ENCODE peak calls at places on chromosome 3, in seven cellular contexts. A, C, P, G, D, E and J are unnamed samples. For H3K4me1, the result is how much of the 10 kb centered on the place peaks cover.

GRCh38 chr3:124639406-124640237 is 90.6 kb upstream of the UMPS start:
- DNase-seq in A (no peak), C (no peak), P (no peak), G (no peak), D (no peak), E (no peak), J (no peak)

GRCh38 chr3:4071481-4072184 is 231.5 kb upstream of the SETMAR start:
- DNase-seq in A (no peak), C (no peak), P (no peak), G (no peak), D (peak), E (no peak), J (no peak)

GRCh38 chr3:38469852-38470251 is 16.2 kb downstream of the ACVR2B start:
- DNase-seq in A (no peak), C (no peak), P (no peak), G (no peak), D (no peak), E (no peak), J (no peak)

GRCh38 chr3:177195941-177196472 is 1.3 kb downstream of the TBL1XR1 start:
- DNase-seq in A (no peak), C (no peak), P (no peak), G (no peak), D (no peak), E (no peak), J (no peak)

GRCh38 chr3:101680466-101680865 is 3.5 kb upstream of the ZBTB11 start:
- DNase-seq in A (no peak), C (no peak), P (no peak), G (no peak), D (no peak), E (no peak), J (no peak)

GRCh38 chr3:183695569-183696364 is 1.8 kb upstream of the YEATS2 start:
- DNase-seq in A (no peak), C (no peak), P (no peak), G (no peak), D (no peak), E (no peak), J (no peak)

GRCh38 chr3:46163551-46163981 is 44.5 kb downstream of the CCR1 start:
- DNase-seq in A (no peak), C (peak), P (no peak), G (no peak), D (no peak), E (no peak), J (peak)

GRCh38 chr3:52005571-52005986 is 9.9 kb upstream of the RPL29 start:
- DNase-seq in A (no peak), C (no peak), P (no peak), G (peak), D (no peak), E (peak), J (no peak)

GRCh38 chr3:145176907-145177306 is 984.1 kb downstream of the PLOD2 start:
- DNase-seq in A (no peak), C (no peak), P (no peak), G (no peak), D (no peak), E (no peak), J (no peak)

GRCh38 chr3:8837172-8837571 is 67.8 kb upstream of the OXTR start:
- DNase-seq in A (no peak), C (peak), P (no peak), G (peak), D (no peak), E (no peak), J (peak)

GRCh38 chr3:50515565-50516047 is 12.2 kb upstream of the CACNA2D2 start:
- DNase-seq in A (peak), C (no peak), P (peak), G (no peak), D (peak), E (peak), J (no peak)

GRCh38 chr3:191085091-191085490 is 114.0 kb upstream of the OSTN start:
- DNase-seq in A (no peak), C (peak), P (no peak), G (peak), D (no peak), E (no peak), J (no peak)

GRCh38 chr3:115843206-115843605 is 219.9 kb downstream of the GAP43 start:
- DNase-seq in A (no peak), C (no peak), P (no peak), G (no peak), D (no peak), E (no peak), J (no peak)

GRCh38 chr3:175792245-175792644 is 933.1 kb downstream of the NAALADL2 start:
- DNase-seq in A (no peak), C (no peak), P (no peak), G (no peak), D (no peak), E (no peak), J (no peak)

GRCh38 chr3:66452247-66453040 is 48.4 kb downstream of the LRIG1 start:
- DNase-seq in A (peak), C (peak), P (no peak), G (no peak), D (no peak), E (no peak), J (no peak)

GRCh38 chr3:140499114-140499757 is 178.6 kb upstream of the TRIM42 start:
- DNase-seq in A (no peak), C (no peak), P (no peak), G (no peak), D (no peak), E (no peak), J (no peak)

DNA sequence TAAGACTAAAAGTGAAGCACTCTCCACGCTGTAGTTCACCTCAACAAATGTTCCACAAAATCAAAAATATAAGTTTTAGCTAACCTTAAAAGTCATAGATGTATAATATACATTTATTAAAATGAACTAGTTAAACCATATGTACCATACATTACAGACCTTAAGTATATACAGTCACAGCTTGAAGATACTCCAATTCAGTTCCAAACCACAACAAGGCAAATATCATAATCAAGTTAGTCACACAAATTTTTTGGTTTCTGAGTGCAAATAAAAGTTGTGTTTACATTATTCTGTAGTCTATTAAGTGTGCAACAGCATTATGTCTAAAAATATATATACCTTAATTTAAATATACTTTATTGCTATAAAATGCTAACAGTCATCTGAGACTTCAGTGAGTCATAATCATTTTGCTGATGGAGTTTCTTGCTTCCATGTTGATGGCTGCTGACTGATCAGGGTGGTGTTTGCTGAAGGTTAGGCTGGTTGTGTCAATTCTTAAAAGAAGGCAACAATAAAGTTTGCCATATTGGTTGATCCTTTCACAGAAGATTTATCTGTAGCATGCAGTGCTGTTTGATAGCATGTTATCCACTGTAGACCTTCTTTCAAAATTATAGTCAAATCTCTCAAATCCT is 736.7 kb downstream of the NSUN3 start:
- DNase-seq in A (no peak), C (no peak), P (no peak), G (no peak), D (no peak), E (no peak), J (no peak)
- H3K4me1 ChIP-seq in A (under half), C (under half), P (under half), G (under half), D (under half), E (under half), J (under half)

DNA sequence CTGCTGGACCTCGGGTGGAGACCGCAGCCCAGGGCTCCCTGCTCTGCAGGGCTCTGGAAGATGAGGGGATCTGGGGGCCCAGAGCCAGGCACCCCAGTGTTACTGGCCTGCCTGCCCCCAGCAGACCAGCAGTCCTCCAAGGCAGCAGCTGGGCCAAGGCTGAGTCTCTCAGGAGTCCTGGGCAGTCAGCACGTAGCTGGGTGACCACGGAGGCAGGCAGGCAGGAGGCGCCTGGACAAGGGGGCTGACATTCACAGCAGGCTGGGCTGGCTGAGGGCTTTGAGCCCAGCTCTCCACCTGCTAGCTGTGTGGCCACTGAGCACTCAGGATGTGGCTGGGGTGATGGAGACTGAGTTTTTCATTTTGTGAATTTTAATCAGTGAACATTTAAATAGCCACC is 67.9 kb downstream of the IQSEC1 start:
- DNase-seq in A (no peak), C (no peak), P (no peak), G (no peak), D (peak), E (no peak), J (no peak)
- H3K27ac ChIP-seq in A (no peak), C (no peak), P (no peak), G (no peak), D (no peak), E (no peak), J (no peak)

GRCh38 chr3:43838009-43838758 is 147.4 kb downstream of the ABHD5 start:
- DNase-seq in A (no peak), C (no peak), P (no peak), G (no peak), D (no peak), E (no peak), J (no peak)

GRCh38 chr3:43838877-43839276 is 148.1 kb downstream of the ABHD5 start:
- DNase-seq in A (no peak), C (no peak), P (no peak), G (no peak), D (no peak), E (no peak), J (no peak)
- TF ChIP-seq CTCF in A (no peak), C (no peak), P (no peak), G (no peak), D (no peak), E (no peak), J (peak)

DNA sequence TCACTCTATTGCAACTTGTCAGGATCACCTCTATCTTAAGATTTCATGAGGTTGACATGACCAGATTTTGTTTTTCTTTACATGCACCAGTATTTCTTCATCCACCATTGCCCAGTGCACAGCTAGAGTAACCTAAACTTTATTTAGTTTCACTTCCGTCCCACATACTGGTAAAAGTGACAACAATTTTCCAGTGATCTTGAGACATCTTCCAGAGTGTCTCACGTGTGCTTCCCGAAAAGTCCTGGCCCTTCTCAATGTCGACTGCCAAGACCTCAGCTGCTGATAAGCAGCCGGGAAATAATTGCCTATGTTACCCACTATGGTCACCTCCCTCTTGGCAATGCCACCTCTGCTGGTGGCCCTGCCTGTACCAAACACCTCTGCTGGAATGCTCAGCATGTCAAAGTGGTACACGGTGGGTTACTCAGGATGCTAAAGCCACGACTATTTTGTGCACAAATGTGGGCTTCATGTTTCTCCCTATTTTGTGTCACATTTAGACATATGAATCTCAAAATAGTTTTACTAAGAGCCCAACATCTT is 379.7 kb upstream of the TGFBR2 start:
- DNase-seq in A (no peak), C (no peak), P (no peak), G (no peak), D (no peak), E (peak), J (no peak)
- H3K4me1 ChIP-seq in A (half or more), C (under half), P (under half), G (under half), D (under half), E (under half), J (under half)

DNA sequence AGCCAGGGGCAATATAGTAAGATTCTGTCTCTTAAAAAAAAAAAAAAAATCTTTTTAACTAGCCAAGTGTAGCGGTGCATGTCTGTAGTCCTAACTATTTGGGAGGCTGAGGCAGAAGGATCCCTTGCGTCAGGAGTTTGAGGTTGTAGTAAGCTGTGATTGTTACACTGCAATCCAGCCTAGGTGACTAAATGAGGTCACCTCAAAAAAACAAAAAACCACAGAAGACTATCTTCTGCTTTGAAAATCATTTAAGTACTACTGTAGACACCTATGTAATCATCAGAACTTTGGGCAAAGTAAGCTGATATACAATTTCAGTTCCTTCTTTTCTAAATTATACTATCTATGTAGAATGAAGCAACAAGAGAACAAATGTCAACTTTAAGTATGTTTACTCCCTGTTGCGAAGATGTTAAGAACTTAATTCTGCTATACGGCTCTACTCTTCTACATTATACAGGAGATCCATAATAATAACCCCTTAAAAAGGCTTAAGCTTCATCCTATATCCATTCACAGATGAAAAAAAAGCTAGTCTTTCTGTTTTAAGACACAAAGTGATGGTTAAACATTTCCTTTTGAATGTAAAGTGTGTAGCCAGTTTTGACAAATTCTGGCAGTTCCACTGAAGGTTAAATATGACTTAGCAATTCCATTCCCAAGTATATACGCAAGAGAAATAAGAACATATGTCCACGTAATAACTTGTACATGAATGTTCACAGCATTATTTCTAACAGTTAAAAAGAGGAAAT is 15.2 kb downstream of the DAZL start:
- DNase-seq in A (no peak), C (no peak), P (no peak), G (no peak), D (no peak), E (no peak), J (no peak)
- H3K27ac ChIP-seq in A (no peak), C (no peak), P (no peak), G (no peak), D (no peak), E (no peak), J (no peak)

DNA sequence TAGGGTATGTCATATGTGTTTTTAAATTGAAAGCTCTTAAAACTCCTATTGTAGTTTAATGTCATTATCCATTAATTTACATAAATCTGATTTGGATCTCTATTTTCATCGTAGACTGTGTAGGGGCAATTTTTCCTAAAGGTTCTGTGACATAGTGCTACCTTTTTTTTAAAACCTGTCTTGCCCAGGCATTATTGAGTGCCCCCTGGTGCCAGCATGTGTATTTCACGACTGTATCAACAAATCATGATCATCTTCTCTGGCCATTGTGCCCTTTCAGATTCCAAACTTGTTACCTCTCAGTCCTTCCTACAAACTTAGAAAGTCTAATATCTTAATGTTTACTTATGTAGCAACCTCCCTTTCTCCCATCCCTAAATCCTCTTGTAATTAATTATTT is 97.2 kb upstream of the FLNB start:
- DNase-seq in A (no peak), C (peak), P (no peak), G (peak), D (no peak), E (no peak), J (no peak)
- TF ChIP-seq CTCF in A (peak), C (peak), P (peak), G (peak), D (no peak), E (no peak), J (peak)

DNA sequence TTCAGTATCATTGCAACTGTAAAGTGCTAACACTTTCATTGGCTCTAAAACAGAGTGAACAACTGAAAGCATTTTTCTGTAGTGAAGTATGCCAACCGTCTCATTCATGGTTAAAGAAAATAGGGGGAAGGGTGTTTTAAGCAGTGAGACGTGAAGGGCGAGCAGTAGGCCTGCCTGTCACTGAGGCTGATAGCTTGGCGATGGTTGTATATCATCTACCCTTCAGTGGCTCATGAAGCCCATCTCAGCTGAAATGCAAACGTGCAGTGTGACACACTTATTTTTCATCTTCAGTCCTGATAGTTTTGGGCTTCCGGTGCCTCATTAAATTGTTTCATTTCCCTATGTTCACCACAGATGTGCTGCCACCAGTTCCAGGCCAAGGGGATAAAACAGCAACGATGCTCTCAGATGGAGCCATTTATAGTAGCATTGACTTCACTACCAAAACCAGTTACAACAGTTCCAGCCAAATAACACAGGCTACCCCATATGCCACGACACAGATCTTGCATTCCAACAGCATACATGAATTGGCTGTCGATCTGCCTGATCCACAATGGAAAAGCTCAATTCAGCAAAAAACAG is 562.0 kb downstream of the ROBO2 start:
- DNase-seq in A (no peak), C (no peak), P (no peak), G (no peak), D (no peak), E (no peak), J (no peak)
- H3K4me1 ChIP-seq in A (under half), C (under half), P (under half), G (under half), D (under half), E (under half), J (under half)

GRCh38 chr3:155549087-155549486 is 195.8 kb downstream of the PLCH1 start:
- DNase-seq in A (no peak), C (no peak), P (no peak), G (no peak), D (no peak), E (no peak), J (no peak)

GRCh38 chr3:155550386-155550785 is 194.5 kb downstream of the PLCH1 start:
- DNase-seq in A (no peak), C (no peak), P (no peak), G (no peak), D (no peak), E (no peak), J (no peak)

GRCh38 chr3:155553800-155554199 is 191.1 kb downstream of the PLCH1 start:
- DNase-seq in A (no peak), C (no peak), P (no peak), G (no peak), D (no peak), E (no peak), J (peak)

GRCh38 chr3:155548194-155548593 is 196.7 kb downstream of the PLCH1 start:
- DNase-seq in A (no peak), C (no peak), P (no peak), G (no peak), D (no peak), E (no peak), J (no peak)
- H3K27ac ChIP-seq in A (no peak), C (no peak), P (no peak), G (no peak), D (no peak), E (no peak), J (no peak)

GRCh38 chr3:108153451-108153981 is 62.7 kb upstream of the CD47 start:
- DNase-seq in A (no peak), C (peak), P (no peak), G (peak), D (peak), E (no peak), J (peak)
- TF ChIP-seq CTCF in A (peak), C (peak), P (no peak), G (peak), D (peak), E (peak), J (peak)

GRCh38 chr3:169286214-169286613 is 377.3 kb downstream of the MECOM start:
- DNase-seq in A (no peak), C (no peak), P (no peak), G (no peak), D (no peak), E (no peak), J (no peak)
- H3K4me1 ChIP-seq in A (under half), C (under half), P (under half), G (under half), D (under half), E (under half), J (under half)